ENCODE peak calls at places on chromosome 18, in four cellular contexts. One of them, this sample, is unnamed.

GRCh38 chr18:62741118-62741566 is 25.8 kb downstream of the PHLPP1 start:
- DNase-seq in colonic mucosa: peak
- DNase-seq in 8988T: no peak
- DNase-seq in stimulated activated CD4-positive, alpha-beta T cell treated with anti-CD3 and anti-CD28 coated beads, Interleukin-2, amount 100 ng/mL, for 48 hours: peak
- DNase-seq in this sample: peak

GRCh38 chr18:25289040-25289631 is 62.8 kb downstream of the ZNF521 start:
- DNase-seq in colonic mucosa: no peak
- DNase-seq in 8988T: no peak
- DNase-seq in stimulated activated CD4-positive, alpha-beta T cell treated with anti-CD3 and anti-CD28 coated beads, Interleukin-2, amount 100 ng/mL, for 48 hours: no peak
- DNase-seq in this sample: peak

GRCh38 chr18:53745228-53745967 is 479.1 kb downstream of the MBD2 start:
- DNase-seq in colonic mucosa: peak
- DNase-seq in 8988T: no peak
- DNase-seq in stimulated activated CD4-positive, alpha-beta T cell treated with anti-CD3 and anti-CD28 coated beads, Interleukin-2, amount 100 ng/mL, for 48 hours: no peak
- DNase-seq in this sample: peak

GRCh38 chr18:76456018-76456750 is 38.9 kb downstream of the ZNF516 start:
- DNase-seq in colonic mucosa: no peak
- DNase-seq in 8988T: no peak
- DNase-seq in stimulated activated CD4-positive, alpha-beta T cell treated with anti-CD3 and anti-CD28 coated beads, Interleukin-2, amount 100 ng/mL, for 48 hours: no peak
- DNase-seq in this sample: no peak

GRCh38 chr18:55234366-55235093 is 275.3 kb upstream of the CCDC68 start:
- DNase-seq in colonic mucosa: peak
- DNase-seq in 8988T: no peak
- DNase-seq in stimulated activated CD4-positive, alpha-beta T cell treated with anti-CD3 and anti-CD28 coated beads, Interleukin-2, amount 100 ng/mL, for 48 hours: peak
- DNase-seq in this sample: peak

GRCh38 chr18:76445741-76446232 is 49.3 kb downstream of the ZNF516 start:
- DNase-seq in colonic mucosa: no peak
- DNase-seq in 8988T: no peak
- DNase-seq in stimulated activated CD4-positive, alpha-beta T cell treated with anti-CD3 and anti-CD28 coated beads, Interleukin-2, amount 100 ng/mL, for 48 hours: no peak
- DNase-seq in this sample: no peak

GRCh38 chr18:60070631-60071030 is 170.8 kb downstream of the PMAIP1 start:
- DNase-seq in colonic mucosa: no peak
- DNase-seq in 8988T: no peak
- DNase-seq in stimulated activated CD4-positive, alpha-beta T cell treated with anti-CD3 and anti-CD28 coated beads, Interleukin-2, amount 100 ng/mL, for 48 hours: no peak
- DNase-seq in this sample: peak

GRCh38 chr18:75063196-75063595 is 145.7 kb downstream of the PTGR3 start:
- DNase-seq in colonic mucosa: no peak
- DNase-seq in 8988T: no peak
- DNase-seq in stimulated activated CD4-positive, alpha-beta T cell treated with anti-CD3 and anti-CD28 coated beads, Interleukin-2, amount 100 ng/mL, for 48 hours: no peak
- DNase-seq in this sample: no peak

GRCh38 chr18:62778976-62779869 is 63.9 kb downstream of the PHLPP1 start:
- DNase-seq in colonic mucosa: no peak
- DNase-seq in 8988T: no peak
- DNase-seq in stimulated activated CD4-positive, alpha-beta T cell treated with anti-CD3 and anti-CD28 coated beads, Interleukin-2, amount 100 ng/mL, for 48 hours: no peak
- DNase-seq in this sample: no peak

GRCh38 chr18:72869786-72870185 is 2.0 kb upstream of the NETO1 start:
- DNase-seq in colonic mucosa: no peak
- DNase-seq in 8988T: no peak
- DNase-seq in stimulated activated CD4-positive, alpha-beta T cell treated with anti-CD3 and anti-CD28 coated beads, Interleukin-2, amount 100 ng/mL, for 48 hours: no peak
- DNase-seq in this sample: no peak

GRCh38 chr18:28039078-28039477 is 137.9 kb downstream of the CDH2 start:
- DNase-seq in colonic mucosa: no peak
- DNase-seq in 8988T: no peak
- DNase-seq in stimulated activated CD4-positive, alpha-beta T cell treated with anti-CD3 and anti-CD28 coated beads, Interleukin-2, amount 100 ng/mL, for 48 hours: no peak
- DNase-seq in this sample: peak

GRCh38 chr18:12038082-12038660 is 55.5 kb upstream of the ANKRD62 start:
- DNase-seq in colonic mucosa: peak
- DNase-seq in 8988T: no peak
- DNase-seq in stimulated activated CD4-positive, alpha-beta T cell treated with anti-CD3 and anti-CD28 coated beads, Interleukin-2, amount 100 ng/mL, for 48 hours: no peak
- DNase-seq in this sample: no peak

This sample was measured in mammary epithelial cell.